ENCODE peak calls at places on chromosomes 16 and 17, in eight cellular contexts. C is C1 segment of cervical spinal cord, Q is fibroblast of pulmonary artery, K is GM19239, O is anterior cingulate cortex, V is HS-5, D is endodermal cell, B is MM.1S. H is an unnamed sample.

GRCh38 chr16:31696968-31697743 is 169.5 kb downstream of the AHSP start:
- DNase-seq in C (no peak), Q (peak; percentile 66), K (no peak), O (no peak), V (no peak), D (no peak), B (peak; percentile 11), H (peak; percentile 24)

GRCh38 chr16:82603784-82604411 is 22.9 kb upstream of the CDH13 start:
- DNase-seq in C (peak; percentile 17), Q (peak; percentile 77), K (no peak), O (peak; percentile 12), V (no peak), D (peak; percentile 86), B (no peak), H (peak; percentile 4)

GRCh38 chr16:23597003-23597756 is 1.1 kb upstream of the NDUFAB1 start:
- DNase-seq in C (no peak), Q (peak; percentile 18), K (peak; percentile 15), O (no peak), V (no peak), D (peak; percentile 86), B (peak; percentile 33), H (peak; percentile 34)

GRCh38 chr17:42694524-42694923 is 12.2 kb downstream of the CNTNAP1 start:
- DNase-seq in C (no peak), Q (no peak), K (no peak), O (no peak), V (no peak), D (no peak), B (no peak), H (no peak)

GRCh38 chr16:16805809-16806208 is 426.9 kb downstream of the NPIPA7 start:
- DNase-seq in C (no peak), Q (no peak), K (no peak), O (no peak), V (no peak), D (no peak), B (no peak), H (no peak)

GRCh38 chr16:70152578-70153302 is 20.8 kb upstream of the CLEC18C start:
- DNase-seq in C (no peak), Q (no peak), K (no peak), O (no peak), V (no peak), D (no peak), B (no peak), H (no peak)

GRCh38 chr17:60827920-60828319 is 150.3 kb downstream of the BCAS3 start:
- DNase-seq in C (no peak), Q (no peak), K (no peak), O (no peak), V (no peak), D (no peak), B (no peak), H (no peak)

GRCh38 chr16:85607331-85607765 is 5.8 kb upstream of the GSE1 start:
- DNase-seq in C (no peak), Q (no peak), K (no peak), O (peak; percentile 20), V (no peak), D (peak; percentile 93), B (no peak), H (peak; percentile 31)

GRCh38 chr17:45143767-45144198 is 4.5 kb upstream of the HEXIM1 start:
- DNase-seq in C (peak; percentile 50), Q (peak; percentile 88), K (no peak), O (peak; percentile 49), V (no peak), D (peak; percentile 95), B (no peak), H (no peak)

GRCh38 chr16:50193594-50193993 is 40.5 kb downstream of the TENT4B start:
- DNase-seq in C (no peak), Q (no peak), K (no peak), O (no peak), V (no peak), D (peak; percentile 55), B (no peak), H (no peak)

GRCh38 chr17:57091186-57091618 is 6.2 kb downstream of the AKAP1 start:
- DNase-seq in C (peak; percentile 34), Q (no peak), K (no peak), O (peak; percentile 40), V (no peak), D (peak; percentile 47), B (no peak), H (peak; percentile 48)

GRCh38 chr17:79114455-79115301 is 40.1 kb downstream of the ENGASE start:
- DNase-seq in C (peak; percentile 4), Q (no peak), K (no peak), O (no peak), V (no peak), D (peak; percentile 74), B (no peak), H (peak; percentile 84)

GRCh38 chr16:71610447-71610846 is 15.5 kb upstream of the MARVELD3 start:
- DNase-seq in C (no peak), Q (no peak), K (no peak), O (no peak), V (no peak), D (no peak), B (no peak), H (no peak)

GRCh38 chr16:648071-648785 is 937 bp upstream of the WDR90 start:
- DNase-seq in C (no peak), Q (peak; percentile 24), K (peak; percentile 81), O (no peak), V (no peak), D (peak; percentile 83), B (peak; percentile 81), H (peak; percentile 88)

GRCh38 chr17:9364837-9365430 is 210.7 kb downstream of the STX8 start:
- DNase-seq in C (no peak), Q (no peak), K (no peak), O (no peak), V (no peak), D (no peak), B (no peak), H (no peak)

GRCh38 chr16:70597135-70597534 is 49.2 kb upstream of the IL34 start:
- DNase-seq in C (no peak), Q (no peak), K (no peak), O (no peak), V (no peak), D (no peak), B (no peak), H (no peak)

GRCh38 chr17:77436058-77436442 is 295.3 kb downstream of the SEC14L1 start:
- DNase-seq in C (no peak), Q (peak; percentile 76), K (no peak), O (peak; percentile 43), V (no peak), D (peak; percentile 88), B (no peak), H (no peak)